ENCODE peak calls at places on chromosome 7, in eight cellular contexts. B, L, C, D, R, U, K and P are unnamed samples.

GRCh38 chr7:13633857-13634256 is 355.6 kb downstream of the ETV1 start:
- DNase-seq in B (no peak), L (no peak), C (no peak), D (no peak), R (no peak), U (no peak), K (no peak), P (no peak)

GRCh38 chr7:124269774-124270173 is 236.9 kb upstream of the TMEM229A start:
- DNase-seq in B (no peak), L (no peak), C (no peak), D (no peak), R (no peak), U (no peak), K (no peak), P (no peak)

GRCh38 chr7:108568801-108569380 is 615 bp downstream of the THAP5 start:
- DNase-seq in B (no peak), L (no peak), C (no peak), D (no peak), R (no peak), U (no peak), K (no peak), P (no peak)

GRCh38 chr7:149414745-149415390 is 46.0 kb downstream of the ZNF777 start:
- DNase-seq in B (no peak), L (no peak), C (no peak), D (peak; percentile 56), R (no peak), U (peak; percentile 81), K (no peak), P (peak; percentile 42)

GRCh38 chr7:28882896-28883470 is 75.1 kb downstream of the TRIL start:
- DNase-seq in B (no peak), L (no peak), C (no peak), D (no peak), R (no peak), U (no peak), K (no peak), P (peak; percentile 11)

GRCh38 chr7:11212080-11212711 is 238.5 kb downstream of the PHF14 start:
- DNase-seq in B (peak; percentile 54), L (peak; percentile 41), C (no peak), D (peak; percentile 73), R (peak; percentile 39), U (no peak), K (no peak), P (peak; percentile 53)

GRCh38 chr7:24334012-24334411 is 50.0 kb downstream of the NPY start:
- DNase-seq in B (no peak), L (no peak), C (no peak), D (no peak), R (no peak), U (no peak), K (no peak), P (no peak)

GRCh38 chr7:110442386-110442837 is 648.5 kb upstream of the LRRN3 start:
- DNase-seq in B (peak; percentile 31), L (peak; percentile 44), C (no peak), D (peak; percentile 26), R (peak; percentile 24), U (no peak), K (peak; percentile 3), P (no peak)

GRCh38 chr7:33904680-33905388 is 505 bp upstream of the BMPER start:
- DNase-seq in B (peak; percentile 40), L (no peak), C (no peak), D (no peak), R (no peak), U (peak; percentile 74), K (no peak), P (peak; percentile 8)

GRCh38 chr7:46478046-46478445 is 557.0 kb upstream of the IGFBP3 start:
- DNase-seq in B (no peak), L (no peak), C (no peak), D (no peak), R (no peak), U (no peak), K (no peak), P (no peak)

GRCh38 chr7:85659364-85659763 is 472.5 kb upstream of the SEMA3D start:
- DNase-seq in B (no peak), L (no peak), C (no peak), D (no peak), R (no peak), U (no peak), K (no peak), P (no peak)

GRCh38 chr7:36238138-36238537 is 85.1 kb downstream of the EEPD1 start:
- DNase-seq in B (no peak), L (no peak), C (no peak), D (no peak), R (no peak), U (no peak), K (no peak), P (no peak)

GRCh38 chr7:133491846-133492652 is 239.2 kb downstream of the EXOC4 start:
- DNase-seq in B (no peak), L (peak; percentile 45), C (no peak), D (no peak), R (no peak), U (no peak), K (no peak), P (no peak)

GRCh38 chr7:16589895-16590294 is 55.7 kb downstream of the ANKMY2 start:
- DNase-seq in B (no peak), L (no peak), C (no peak), D (no peak), R (no peak), U (no peak), K (no peak), P (no peak)

GRCh38 chr7:139718859-139719258 is 58.9 kb downstream of the HIPK2 start:
- DNase-seq in B (no peak), L (no peak), C (no peak), D (no peak), R (no peak), U (no peak), K (no peak), P (peak; percentile 10)

GRCh38 chr7:83347836-83348482 is 185.3 kb upstream of the PCLO start:
- DNase-seq in B (no peak), L (peak; percentile 42), C (no peak), D (no peak), R (no peak), U (no peak), K (no peak), P (peak; percentile 14)

GRCh38 chr7:66930341-66930740 is 9.3 kb downstream of the TMEM248 start:
- DNase-seq in B (no peak), L (no peak), C (no peak), D (no peak), R (no peak), U (no peak), K (no peak), P (no peak)

GRCh38 chr7:147400221-147400689 is 1190.3 kb upstream of the C7orf33 start:
- DNase-seq in B (no peak), L (no peak), C (no peak), D (no peak), R (no peak), U (no peak), K (no peak), P (no peak)

GRCh38 chr7:154096-154835 is 38.1 kb upstream of the FAM20C start:
- DNase-seq in B (no peak), L (no peak), C (no peak), D (no peak), R (no peak), U (peak; percentile 27), K (no peak), P (no peak)

GRCh38 chr7:46942574-46942973 is 639.3 kb downstream of the TNS3 start:
- DNase-seq in B (no peak), L (no peak), C (no peak), D (no peak), R (no peak), U (no peak), K (no peak), P (no peak)

GRCh38 chr7:12683678-12684077 is 3.8 kb upstream of the ARL4A start:
- DNase-seq in B (no peak), L (no peak), C (no peak), D (no peak), R (no peak), U (no peak), K (no peak), P (no peak)

GRCh38 chr7:137656227-137656849 is 190.4 kb downstream of the DGKI start:
- DNase-seq in B (peak; percentile 81), L (no peak), C (peak; percentile 88), D (peak; percentile 88), R (no peak), U (peak; percentile 76), K (peak; percentile 58), P (peak; percentile 79)

GRCh38 chr7:4079366-4079765 is 602.7 kb upstream of the FOXK1 start:
- DNase-seq in B (peak; percentile 9), L (no peak), C (no peak), D (no peak), R (no peak), U (no peak), K (no peak), P (no peak)

DNA sequence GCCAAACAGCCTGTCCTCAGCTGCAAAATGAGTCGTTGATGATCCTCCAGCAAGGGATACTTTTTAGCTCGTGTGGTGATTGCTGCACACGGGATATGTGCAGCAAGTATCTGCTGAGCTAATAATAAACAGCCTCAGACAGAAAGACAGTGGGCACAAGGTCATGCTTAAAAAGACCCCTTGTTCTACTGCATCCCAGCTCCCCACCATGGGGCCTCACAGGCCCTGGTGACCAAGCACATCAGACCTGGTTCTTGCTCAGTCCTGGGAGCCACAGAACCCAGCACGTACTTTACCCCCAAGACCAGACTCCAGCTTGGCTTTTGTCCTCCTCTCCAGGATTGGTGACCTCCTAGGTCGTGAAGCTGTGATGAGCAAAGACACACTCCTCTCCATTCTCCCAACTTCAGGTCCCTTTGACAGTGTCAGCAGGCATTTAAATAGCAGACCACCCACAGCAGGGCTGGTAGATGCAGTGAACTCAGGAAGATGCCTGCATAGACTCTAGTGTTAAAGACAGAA is 50.5 kb downstream of the EGFR start:
- DNase-seq in B (no peak), L (no peak), C (no peak), D (no peak), R (no peak), U (no peak), K (no peak), P (no peak)
- H3K4me1 ChIP-seq in B (peaks cover 55% of the 10 kb centered on the region), L (peaks cover 70% of the 10 kb centered on the region), C (peaks cover 67% of the 10 kb centered on the region), D (peaks cover 20% of the 10 kb centered on the region), R (peaks cover 97% of the 10 kb centered on the region), U (peaks cover 37% of the 10 kb centered on the region), K (peaks cover 18% of the 10 kb centered on the region), P (peaks cover 47% of the 10 kb centered on the region)

GRCh38 chr7:101712652-101713051 is 83.6 kb upstream of the MYL10 start:
- DNase-seq in B (no peak), L (no peak), C (no peak), D (no peak), R (no peak), U (no peak), K (no peak), P (no peak)
- H3K4me3 ChIP-seq in B (no peak overlapping the region), L (no peak overlapping the region), C (no peak overlapping the region), D (no peak overlapping the region), R (no peak overlapping the region), U (no peak overlapping the region), K (no peak overlapping the region), P (no peak overlapping the region)

GRCh38 chr7:93298671-93299070 is 66.5 kb downstream of the VPS50 start:
- DNase-seq in B (no peak), L (no peak), C (no peak), D (no peak), R (no peak), U (no peak), K (no peak), P (no peak)
- H3K27ac ChIP-seq in B (no peak overlapping the region), L (no peak overlapping the region), C (no peak overlapping the region), D (no peak overlapping the region), R (no peak overlapping the region), U (no peak overlapping the region), K (no peak overlapping the region), P (no peak overlapping the region)

DNA sequence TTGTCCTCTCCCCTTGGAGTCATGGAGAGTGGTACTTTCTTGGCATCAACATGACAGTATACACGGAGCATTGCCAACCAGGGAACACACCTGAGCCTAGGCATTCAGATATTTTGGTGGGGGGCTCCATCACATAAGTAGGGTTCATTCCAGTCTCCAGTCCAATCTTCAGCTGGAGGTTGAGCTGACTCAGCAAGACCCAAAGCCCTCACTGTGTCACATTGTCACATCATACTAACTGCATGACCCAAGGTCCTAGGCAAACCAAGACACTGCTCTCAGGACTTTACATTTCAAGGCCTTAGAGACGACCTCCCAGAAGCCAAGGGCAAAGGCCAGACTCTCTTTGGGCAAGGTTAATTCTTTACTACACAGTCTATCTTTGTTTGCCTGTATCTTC is 190.1 kb downstream of the TMEM178B start:
- DNase-seq in B (no peak), L (no peak), C (no peak), D (no peak), R (no peak), U (no peak), K (no peak), P (no peak)
- H3K4me1 ChIP-seq in B (no peaks in the 10 kb centered on the region), L (no peaks in the 10 kb centered on the region), C (no peaks in the 10 kb centered on the region), D (no peaks in the 10 kb centered on the region), R (no peaks in the 10 kb centered on the region), U (no peaks in the 10 kb centered on the region), K (no peaks in the 10 kb centered on the region), P (no peaks in the 10 kb centered on the region)